ENCODE peak calls at places on chromosomes 13 and 19, in nine cellular contexts. F, G, A, N, H, V, D, Y and O are unnamed samples.

GRCh38 chr19:29532097-29532496 is 6.3 kb downstream of the VSTM2B start:
- DNase-seq in F (no peak), G (no peak), A (no peak), N (no peak), H (no peak), V (no peak), D (no peak), Y (no peak), O (peak; percentile 25)

GRCh38 chr13:105007166-105007808 is 1528.2 kb downstream of the EFNB2 start:
- DNase-seq in F (no peak), G (no peak), A (no peak), N (no peak), H (no peak), V (no peak), D (no peak), Y (no peak), O (no peak)

GRCh38 chr13:36096411-36097184 is 34.6 kb downstream of the DCLK1 start:
- DNase-seq in F (no peak), G (no peak), A (no peak), N (no peak), H (no peak), V (peak; percentile 11), D (no peak), Y (peak; percentile 61), O (no peak)

GRCh38 chr19:15464394-15465385 is at the start of gene RASAL3:
- DNase-seq in F (no peak), G (peak; percentile 60), A (peak; percentile 83), N (no peak), H (no peak), V (no peak), D (no peak), Y (peak; percentile 46), O (no peak)

GRCh38 chr13:20570540-20570939 is 3.6 kb downstream of the IFT88 start:
- DNase-seq in F (no peak), G (no peak), A (no peak), N (no peak), H (no peak), V (no peak), D (no peak), Y (peak; percentile 80), O (no peak)

GRCh38 chr19:55258476-55258827 is 365 bp downstream of the PPP6R1 start:
- DNase-seq in F (no peak), G (no peak), A (peak; percentile 53), N (no peak), H (no peak), V (peak; percentile 65), D (peak; percentile 72), Y (no peak), O (peak; percentile 39)

GRCh38 chr19:46875657-46876056 is 14.9 kb downstream of the ARHGAP35 start:
- DNase-seq in F (no peak), G (no peak), A (no peak), N (no peak), H (no peak), V (no peak), D (no peak), Y (no peak), O (no peak)

GRCh38 chr13:27968316-27969072 is 621 bp downstream of the CDX2 start:
- DNase-seq in F (no peak), G (no peak), A (no peak), N (no peak), H (no peak), V (no peak), D (peak; percentile 70), Y (no peak), O (no peak)

GRCh38 chr19:295687-296370 is 4.6 kb upstream of the PLPP2 start:
- DNase-seq in F (no peak), G (no peak), A (no peak), N (no peak), H (no peak), V (no peak), D (no peak), Y (no peak), O (no peak)

GRCh38 chr13:25701304-25701703 is 329.5 kb downstream of the ATP8A2 start:
- DNase-seq in F (no peak), G (no peak), A (no peak), N (no peak), H (no peak), V (no peak), D (no peak), Y (no peak), O (no peak)

GRCh38 chr13:28761586-28761985 is 42.8 kb upstream of the SLC46A3 start:
- DNase-seq in F (no peak), G (no peak), A (no peak), N (no peak), H (no peak), V (no peak), D (no peak), Y (no peak), O (no peak)

GRCh38 chr13:98141938-98142426 is 912 bp upstream of the FARP1 start:
- DNase-seq in F (peak; percentile 25), G (peak; percentile 38), A (no peak), N (no peak), H (peak; percentile 66), V (peak; percentile 50), D (peak; percentile 71), Y (peak; percentile 5), O (peak; percentile 49)

GRCh38 chr13:35990196-35990595 is 141.0 kb downstream of the DCLK1 start:
- DNase-seq in F (no peak), G (no peak), A (no peak), N (no peak), H (no peak), V (no peak), D (no peak), Y (no peak), O (no peak)

GRCh38 chr13:99883805-99884204 is 87.8 kb downstream of the ZIC5 start:
- DNase-seq in F (no peak), G (no peak), A (no peak), N (no peak), H (no peak), V (no peak), D (no peak), Y (no peak), O (no peak)

DNA sequence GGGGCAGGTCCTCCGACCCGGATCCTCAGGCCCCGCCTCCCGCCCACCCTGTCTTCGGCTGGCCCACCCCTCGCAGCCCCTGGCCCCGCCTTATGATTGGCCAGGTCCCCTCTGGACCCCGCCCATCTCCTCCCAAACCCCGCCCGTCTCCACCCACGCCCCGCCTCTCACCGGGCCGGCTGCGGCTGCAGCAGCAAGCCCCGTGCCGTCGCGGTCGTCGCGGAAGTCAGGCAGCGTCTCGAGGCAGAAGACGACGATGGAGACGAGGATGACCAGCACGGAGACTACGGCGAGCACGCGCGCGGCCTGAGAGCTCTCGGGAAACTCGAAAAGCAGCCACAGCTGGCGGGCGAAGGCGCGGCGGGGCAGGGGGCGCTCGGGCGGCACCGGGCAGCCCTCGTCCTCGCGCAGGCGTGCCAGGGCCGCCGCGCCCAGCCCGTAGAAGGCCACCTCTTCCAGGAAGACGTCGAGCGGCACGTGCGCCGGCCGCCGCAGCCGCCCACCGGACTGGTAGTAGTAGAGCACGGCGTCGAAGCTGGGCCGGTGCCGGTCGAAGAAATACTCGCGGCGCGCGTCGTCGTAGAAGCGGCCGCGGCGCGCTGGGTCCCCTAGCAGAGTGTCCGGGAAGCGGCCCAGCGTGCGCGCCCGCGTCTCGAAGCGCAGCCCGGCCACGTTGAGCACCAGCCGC is 495 bp downstream of the KCNA7 start:
- DNase-seq in F (no peak), G (no peak), A (no peak), N (no peak), H (no peak), V (no peak), D (no peak), Y (no peak), O (no peak)
- H3K4me3 ChIP-seq in F (no peak overlapping the region), G (no peak overlapping the region), A (no peak overlapping the region), N (no peak overlapping the region), H (no peak overlapping the region), V (no peak overlapping the region), D (no peak overlapping the region), Y (peak overlapping the region; percentile 8), O (no peak overlapping the region)

GRCh38 chr19:1416014-1416841 is 8.8 kb downstream of the DAZAP1 start:
- DNase-seq in F (no peak), G (no peak), A (no peak), N (no peak), H (no peak), V (no peak), D (no peak), Y (no peak), O (no peak)
- H3K27ac ChIP-seq in F (peak overlapping the region; percentile 73), G (peak overlapping the region; percentile 65), A (no peak overlapping the region), N (peak overlapping the region; percentile 96), H (peak overlapping the region; percentile 76), V (peak overlapping the region; percentile 99), D (peak overlapping the region; percentile 74), Y (peak overlapping the region; percentile 81), O (no peak overlapping the region)

GRCh38 chr19:53908106-53908932 is 759 bp upstream of the CACNG7 start:
- DNase-seq in F (peak; percentile 36), G (no peak), A (peak; percentile 22), N (peak; percentile 58), H (no peak), V (peak; percentile 49), D (no peak), Y (peak; percentile 79), O (no peak)

GRCh38 chr19:53908933-53909415 is at the start of gene CACNG7:
- DNase-seq in F (no peak), G (no peak), A (no peak), N (no peak), H (no peak), V (no peak), D (no peak), Y (peak; percentile 35), O (no peak)

GRCh38 chr19:53907690-53908089 is 1.4 kb upstream of the CACNG7 start:
- DNase-seq in F (no peak), G (no peak), A (no peak), N (no peak), H (no peak), V (no peak), D (no peak), Y (no peak), O (no peak)

GRCh38 chr19:53909471-53910169 is 542 bp downstream of the CACNG7 start:
- DNase-seq in F (no peak), G (no peak), A (no peak), N (no peak), H (no peak), V (no peak), D (no peak), Y (no peak), O (no peak)

DNA sequence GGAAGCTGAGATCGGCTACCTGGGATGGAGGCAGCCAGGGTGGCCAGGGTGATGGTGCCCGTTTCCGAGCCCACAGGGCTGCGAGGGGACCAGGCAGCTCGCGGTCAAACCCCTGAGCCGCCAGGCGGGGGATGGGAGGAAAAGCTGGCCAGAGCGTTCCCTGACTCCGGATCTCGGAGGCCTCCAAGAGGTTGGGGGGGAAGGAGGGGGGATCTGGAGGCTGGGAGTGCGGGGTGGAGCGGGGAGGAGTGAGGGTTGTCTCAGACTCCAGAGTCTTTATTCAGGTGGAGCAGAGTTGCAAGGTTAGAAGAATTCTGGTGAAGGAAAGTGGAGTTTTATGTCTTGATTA is 1.1 kb downstream of the CACNG7 start:
- DNase-seq in F (no peak), G (no peak), A (no peak), N (no peak), H (no peak), V (peak; percentile 17), D (no peak), Y (peak; percentile 23), O (no peak)
- H3K4me1 ChIP-seq in F (peaks cover 15% of the 10 kb centered on the region), G (no peaks in the 10 kb centered on the region), A (peaks cover 25% of the 10 kb centered on the region), N (peaks cover 10% of the 10 kb centered on the region), H (peaks cover 16% of the 10 kb centered on the region), V (no peaks in the 10 kb centered on the region), D (no peaks in the 10 kb centered on the region), Y (no peaks in the 10 kb centered on the region), O (no peaks in the 10 kb centered on the region)

GRCh38 chr19:31279436-31279765 is 69.8 kb downstream of the TSHZ3 start:
- DNase-seq in F (no peak), G (no peak), A (no peak), N (no peak), H (peak; percentile 60), V (no peak), D (peak; percentile 46), Y (no peak), O (no peak)
- H3K4me3 ChIP-seq in F (no peak overlapping the region), G (no peak overlapping the region), A (no peak overlapping the region), N (no peak overlapping the region), H (no peak overlapping the region), V (no peak overlapping the region), D (no peak overlapping the region), Y (no peak overlapping the region), O (no peak overlapping the region)